ENCODE peak calls at places on chromosome 2, in eight cellular contexts. One of them, this sample, is unnamed.

GRCh38 chr2:234373060-234373459 is 123.8 kb downstream of the ARL4C start:
- DNase-seq in adrenal gland: no peak
- DNase-seq in stomach: no peak
- DNase-seq in esophagus squamous epithelium: no peak
- DNase-seq in gastrocnemius medialis: no peak
- DNase-seq in IMR-90: no peak
- DNase-seq in GM12891: no peak
- DNase-seq in GM12878: no peak
- DNase-seq in this sample: no peak

GRCh38 chr2:151775057-151775740 is 40.9 kb upstream of the NEB start:
- DNase-seq in adrenal gland: peak
- DNase-seq in stomach: no peak
- DNase-seq in esophagus squamous epithelium: no peak
- DNase-seq in gastrocnemius medialis: no peak
- DNase-seq in IMR-90: peak
- DNase-seq in GM12891: no peak
- DNase-seq in GM12878: no peak
- DNase-seq in this sample: no peak

GRCh38 chr2:46913471-46914381 is 1.9 kb downstream of the MCFD2 start:
- DNase-seq in adrenal gland: peak
- DNase-seq in stomach: peak
- DNase-seq in esophagus squamous epithelium: no peak
- DNase-seq in gastrocnemius medialis: peak
- DNase-seq in IMR-90: peak
- DNase-seq in GM12891: no peak
- DNase-seq in GM12878: no peak
- DNase-seq in this sample: peak

GRCh38 chr2:231711677-231712461 is 3.5 kb downstream of the PTMA start:
- DNase-seq in adrenal gland: no peak
- DNase-seq in stomach: no peak
- DNase-seq in esophagus squamous epithelium: no peak
- DNase-seq in gastrocnemius medialis: no peak
- DNase-seq in IMR-90: no peak
- DNase-seq in GM12891: no peak
- DNase-seq in GM12878: no peak
- DNase-seq in this sample: no peak

GRCh38 chr2:74567862-74568261 is 13.3 kb downstream of the DOK1 start:
- DNase-seq in adrenal gland: no peak
- DNase-seq in stomach: no peak
- DNase-seq in esophagus squamous epithelium: no peak
- DNase-seq in gastrocnemius medialis: no peak
- DNase-seq in IMR-90: peak
- DNase-seq in GM12891: no peak
- DNase-seq in GM12878: no peak
- DNase-seq in this sample: no peak

GRCh38 chr2:12050381-12050780 is 303.9 kb downstream of the LPIN1 start:
- DNase-seq in adrenal gland: no peak
- DNase-seq in stomach: no peak
- DNase-seq in esophagus squamous epithelium: no peak
- DNase-seq in gastrocnemius medialis: no peak
- DNase-seq in IMR-90: peak
- DNase-seq in GM12891: no peak
- DNase-seq in GM12878: no peak
- DNase-seq in this sample: no peak

GRCh38 chr2:195016821-195017220 is 640.2 kb upstream of the SLC39A10 start:
- DNase-seq in adrenal gland: no peak
- DNase-seq in stomach: no peak
- DNase-seq in esophagus squamous epithelium: no peak
- DNase-seq in gastrocnemius medialis: no peak
- DNase-seq in IMR-90: no peak
- DNase-seq in GM12891: no peak
- DNase-seq in GM12878: no peak
- DNase-seq in this sample: no peak

GRCh38 chr2:70258532-70258875 is 567 bp downstream of the PCYOX1 start:
- DNase-seq in adrenal gland: peak
- DNase-seq in stomach: peak
- DNase-seq in esophagus squamous epithelium: no peak
- DNase-seq in gastrocnemius medialis: peak
- DNase-seq in IMR-90: peak
- DNase-seq in GM12891: no peak
- DNase-seq in GM12878: no peak
- DNase-seq in this sample: no peak

GRCh38 chr2:175049671-175050070 is 44.5 kb upstream of the CHN1 start:
- DNase-seq in adrenal gland: no peak
- DNase-seq in stomach: no peak
- DNase-seq in esophagus squamous epithelium: no peak
- DNase-seq in gastrocnemius medialis: no peak
- DNase-seq in IMR-90: peak
- DNase-seq in GM12891: no peak
- DNase-seq in GM12878: no peak
- DNase-seq in this sample: no peak

GRCh38 chr2:232039086-232039485 is 77.6 kb downstream of the DIS3L2 start:
- DNase-seq in adrenal gland: no peak
- DNase-seq in stomach: no peak
- DNase-seq in esophagus squamous epithelium: no peak
- DNase-seq in gastrocnemius medialis: no peak
- DNase-seq in IMR-90: no peak
- DNase-seq in GM12891: no peak
- DNase-seq in GM12878: no peak
- DNase-seq in this sample: no peak

GRCh38 chr2:85584354-85584856 is at the start of gene VAMP5:
- DNase-seq in adrenal gland: peak
- DNase-seq in stomach: peak
- DNase-seq in esophagus squamous epithelium: no peak
- DNase-seq in gastrocnemius medialis: no peak
- DNase-seq in IMR-90: no peak
- DNase-seq in GM12891: peak
- DNase-seq in GM12878: no peak
- DNase-seq in this sample: no peak

GRCh38 chr2:14826518-14826917 is 194.0 kb downstream of the LRATD1 start:
- DNase-seq in adrenal gland: no peak
- DNase-seq in stomach: no peak
- DNase-seq in esophagus squamous epithelium: no peak
- DNase-seq in gastrocnemius medialis: no peak
- DNase-seq in IMR-90: no peak
- DNase-seq in GM12891: no peak
- DNase-seq in GM12878: no peak
- DNase-seq in this sample: no peak

GRCh38 chr2:46793423-46794416 is 121.9 kb downstream of the MCFD2 start:
- DNase-seq in adrenal gland: no peak
- DNase-seq in stomach: peak
- DNase-seq in esophagus squamous epithelium: no peak
- DNase-seq in gastrocnemius medialis: no peak
- DNase-seq in IMR-90: no peak
- DNase-seq in GM12891: no peak
- DNase-seq in GM12878: no peak
- DNase-seq in this sample: no peak

GRCh38 chr2:69027060-69027459 is 14.1 kb downstream of the ANTXR1 start:
- DNase-seq in adrenal gland: no peak
- DNase-seq in stomach: no peak
- DNase-seq in esophagus squamous epithelium: no peak
- DNase-seq in gastrocnemius medialis: no peak
- DNase-seq in IMR-90: no peak
- DNase-seq in GM12891: no peak
- DNase-seq in GM12878: no peak
- DNase-seq in this sample: no peak

GRCh38 chr2:29920631-29921559 is 491 bp downstream of the ALK start:
- DNase-seq in adrenal gland: peak
- DNase-seq in stomach: no peak
- DNase-seq in esophagus squamous epithelium: no peak
- DNase-seq in gastrocnemius medialis: no peak
- DNase-seq in IMR-90: peak
- DNase-seq in GM12891: peak
- DNase-seq in GM12878: no peak
- DNase-seq in this sample: no peak

GRCh38 chr2:45754087-45755015 is 102.9 kb downstream of the PRKCE start:
- DNase-seq in adrenal gland: no peak
- DNase-seq in stomach: no peak
- DNase-seq in esophagus squamous epithelium: no peak
- DNase-seq in gastrocnemius medialis: no peak
- DNase-seq in IMR-90: peak
- DNase-seq in GM12891: no peak
- DNase-seq in GM12878: no peak
- DNase-seq in this sample: no peak

GRCh38 chr2:38600242-38600891 is 2.4 kb downstream of the HNRNPLL start:
- DNase-seq in adrenal gland: no peak
- DNase-seq in stomach: no peak
- DNase-seq in esophagus squamous epithelium: no peak
- DNase-seq in gastrocnemius medialis: peak
- DNase-seq in IMR-90: no peak
- DNase-seq in GM12891: no peak
- DNase-seq in GM12878: no peak
- DNase-seq in this sample: no peak

GRCh38 chr2:177906041-177906718 is 166.4 kb downstream of the PDE11A start:
- DNase-seq in adrenal gland: peak
- DNase-seq in stomach: peak
- DNase-seq in esophagus squamous epithelium: no peak
- DNase-seq in gastrocnemius medialis: peak
- DNase-seq in IMR-90: peak
- DNase-seq in GM12891: peak
- DNase-seq in GM12878: peak
- DNase-seq in this sample: peak

DNA sequence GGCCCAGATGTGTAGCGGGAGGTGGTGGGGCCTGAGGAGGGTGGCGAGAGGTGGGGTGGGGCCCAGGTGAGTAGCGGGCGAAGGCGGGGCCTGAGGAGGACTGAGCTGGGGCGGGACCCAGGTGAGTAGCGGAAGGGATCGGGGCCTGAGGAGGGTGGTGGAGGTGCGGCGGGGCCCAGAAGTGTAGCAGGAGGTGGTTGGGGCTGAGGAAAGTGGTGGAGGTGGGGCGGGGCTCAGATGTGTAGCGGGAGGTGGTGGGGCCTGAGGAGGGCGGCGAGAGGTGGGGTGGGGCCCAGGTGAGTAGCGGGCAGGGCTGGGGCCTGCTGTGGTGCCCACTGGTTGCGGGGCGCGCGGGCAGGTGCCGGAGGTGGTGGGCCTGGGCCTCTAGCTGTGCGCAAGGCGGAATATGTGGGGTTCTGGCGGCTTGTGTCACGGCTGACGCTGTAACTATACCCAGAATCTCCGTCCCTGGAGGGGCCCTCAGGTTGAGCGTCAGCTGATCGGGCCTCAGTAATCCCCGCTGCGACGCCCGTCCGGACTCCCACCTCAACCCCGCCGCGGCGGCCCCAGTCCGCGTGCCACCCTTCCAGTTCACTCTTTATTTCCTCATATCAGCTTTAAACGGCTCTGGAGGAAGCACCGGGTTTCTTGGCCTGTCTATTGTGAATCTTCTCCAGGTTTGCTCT is 866 bp upstream of the SF3B6 start:
- DNase-seq in adrenal gland: no peak
- DNase-seq in stomach: no peak
- DNase-seq in esophagus squamous epithelium: no peak
- DNase-seq in gastrocnemius medialis: no peak
- DNase-seq in IMR-90: no peak
- DNase-seq in GM12891: no peak
- DNase-seq in GM12878: no peak
- DNase-seq in this sample: no peak
- TF ChIP-seq POLR2A in adrenal gland: peak
- TF ChIP-seq POLR2A in stomach: peak
- TF ChIP-seq POLR2A in esophagus squamous epithelium: peak
- TF ChIP-seq POLR2A in gastrocnemius medialis: no peak
- TF ChIP-seq POLR2A in IMR-90: no peak
- TF ChIP-seq POLR2A in GM12891: no peak
- TF ChIP-seq POLR2A in GM12878: peak
- TF ChIP-seq POLR2A in this sample: no peak

DNA sequence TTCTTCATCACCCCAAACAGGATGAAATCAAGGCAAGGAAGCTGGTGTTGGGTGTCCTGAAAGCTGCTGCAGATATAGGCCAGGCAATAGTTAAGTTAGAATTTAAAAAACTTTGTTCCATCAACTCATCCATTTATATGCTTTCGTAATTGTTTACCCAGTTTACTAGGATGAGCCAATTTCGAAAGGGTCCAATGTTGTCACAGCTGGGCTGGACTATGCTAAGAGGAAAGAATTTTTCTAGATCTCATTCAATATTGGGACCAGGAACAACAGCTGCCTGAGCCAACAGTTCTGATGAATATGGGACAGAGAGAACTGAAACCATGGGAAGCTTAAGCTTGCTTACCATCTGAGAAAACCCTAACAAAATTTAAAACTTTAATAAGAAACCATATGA is 21.6 kb upstream of the SP3 start:
- DNase-seq in adrenal gland: peak
- DNase-seq in stomach: no peak
- DNase-seq in esophagus squamous epithelium: no peak
- DNase-seq in gastrocnemius medialis: peak
- DNase-seq in IMR-90: peak
- DNase-seq in GM12891: no peak
- DNase-seq in GM12878: no peak
- DNase-seq in this sample: no peak
- TF ChIP-seq POLR2A in adrenal gland: no peak
- TF ChIP-seq POLR2A in stomach: no peak
- TF ChIP-seq POLR2A in esophagus squamous epithelium: no peak
- TF ChIP-seq POLR2A in gastrocnemius medialis: no peak
- TF ChIP-seq POLR2A in IMR-90: no peak
- TF ChIP-seq POLR2A in GM12891: no peak
- TF ChIP-seq POLR2A in GM12878: no peak
- TF ChIP-seq POLR2A in this sample: no peak

DNA sequence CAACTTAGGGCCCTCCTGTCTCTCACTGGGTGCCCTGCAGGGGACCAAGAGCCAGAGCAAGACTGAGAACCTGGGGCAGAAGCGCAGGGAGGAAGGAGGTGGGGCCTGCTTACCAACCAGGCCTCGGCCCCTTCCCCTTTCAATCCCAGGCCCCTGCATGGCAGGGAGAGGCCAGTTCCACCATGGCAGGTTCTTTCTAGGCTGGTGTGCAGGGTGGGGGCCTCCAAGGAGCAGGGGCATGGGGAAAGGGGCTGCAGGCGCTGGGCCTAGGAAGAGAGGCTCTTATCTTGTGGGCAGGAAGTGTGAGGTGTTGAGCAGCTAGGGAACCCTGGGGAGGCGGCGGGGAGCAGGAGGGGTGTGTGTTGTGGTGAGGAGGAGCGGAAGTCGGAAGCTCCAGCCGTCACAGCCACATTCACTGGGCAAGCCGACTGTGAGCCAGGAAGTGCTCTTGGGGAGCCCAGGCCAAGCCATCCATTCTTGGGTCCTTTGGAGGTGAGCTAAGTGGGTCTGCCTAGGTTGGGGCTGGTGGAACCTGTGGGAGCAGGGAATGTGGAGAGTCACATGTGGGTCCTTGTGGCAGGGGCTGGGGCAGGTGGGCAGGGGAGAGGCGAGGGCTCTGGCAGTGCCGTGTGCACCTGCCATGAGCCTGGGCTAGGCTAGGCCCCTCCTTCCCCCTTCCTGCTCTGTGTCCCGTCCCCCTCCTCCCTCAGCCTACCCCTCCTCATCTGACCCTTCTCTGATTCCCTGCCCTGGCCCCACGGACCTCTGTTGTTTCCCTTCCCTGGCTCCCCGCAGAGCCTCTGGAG is at the start of gene PSD4:
- DNase-seq in adrenal gland: peak
- DNase-seq in stomach: peak
- DNase-seq in esophagus squamous epithelium: peak
- DNase-seq in gastrocnemius medialis: peak
- DNase-seq in IMR-90: no peak
- DNase-seq in GM12891: peak
- DNase-seq in GM12878: peak
- DNase-seq in this sample: no peak
- TF ChIP-seq POLR2A in adrenal gland: no peak
- TF ChIP-seq POLR2A in stomach: no peak
- TF ChIP-seq POLR2A in esophagus squamous epithelium: peak
- TF ChIP-seq POLR2A in gastrocnemius medialis: no peak
- TF ChIP-seq POLR2A in IMR-90: no peak
- TF ChIP-seq POLR2A in GM12891: peak
- TF ChIP-seq POLR2A in GM12878: peak
- TF ChIP-seq POLR2A in this sample: no peak

GRCh38 chr2:172447811-172448493 is 20.6 kb downstream of the ITGA6 start:
- DNase-seq in adrenal gland: no peak
- DNase-seq in stomach: no peak
- DNase-seq in esophagus squamous epithelium: no peak
- DNase-seq in gastrocnemius medialis: no peak
- DNase-seq in IMR-90: no peak
- DNase-seq in GM12891: no peak
- DNase-seq in GM12878: no peak
- DNase-seq in this sample: no peak
- TF ChIP-seq POLR2A in adrenal gland: no peak
- TF ChIP-seq POLR2A in stomach: no peak
- TF ChIP-seq POLR2A in esophagus squamous epithelium: no peak
- TF ChIP-seq POLR2A in gastrocnemius medialis: no peak
- TF ChIP-seq POLR2A in IMR-90: no peak
- TF ChIP-seq POLR2A in GM12891: no peak
- TF ChIP-seq POLR2A in GM12878: no peak
- TF ChIP-seq POLR2A in this sample: no peak

This sample was measured in H54.